ENCODE peak calls at places on chromosomes 16 and 17, in ten cellular contexts. F is left cardiac atrium; R is sciatic nerve; X is activated naive CD4-positive, alpha-beta T cell treated with anti-CD3 and anti-CD28 coated beads, Interleukin-2, amount 50 U/mL, for 72 hours; A is stimulated activated effector memory CD8-positive, alpha-beta T cell treated with anti-CD3 and anti-CD28 coated beads, Interleukin-12 subunit alpha, Interleukin-12 subunit beta, amount 100 ng/mL, for 72 hours; N is effector memory CD8-positive, alpha-beta T cell; U is left lobe of liver; S is CD4-positive, alpha-beta T cell; Z is activated CD8-positive, alpha-beta T cell treated with anti-CD3 and anti-CD28 coated beads for 36 hours; G is stimulated activated naive CD8-positive, alpha-beta T cell treated with anti-CD3 and anti-CD28 coated beads, Interleukin-15, amount 100 ng/mL, for 72 hours. K is an unnamed sample.

GRCh38 chr16:89791278-89791995 is 25.0 kb downstream of the FANCA start:
- ATAC-seq in F (no peak), R (no peak), X (no peak), A (no peak), N (no peak), U (no peak), S (no peak), Z (no peak), G (no peak), K (no peak)

GRCh38 chr16:73817500-73817899 is 479.1 kb upstream of the PSMD7 start:
- ATAC-seq in F (no peak), R (no peak), X (no peak), A (no peak), N (no peak), U (no peak), S (no peak), Z (no peak), G (no peak), K (no peak)

GRCh38 chr17:49723423-49723822 is 15.7 kb upstream of the SLC35B1 start:
- ATAC-seq in F (peak; percentile 74), R (peak; percentile 77), X (no peak), A (no peak), N (no peak), U (peak; percentile 44), S (no peak), Z (no peak), G (no peak), K (no peak)

GRCh38 chr17:63688396-63689020 is 11.4 kb downstream of the LIMD2 start:
- ATAC-seq in F (no peak), R (no peak), X (peak; percentile 33), A (peak; percentile 82), N (no peak), U (no peak), S (no peak), Z (peak; percentile 69), G (peak; percentile 41), K (peak; percentile 37)

GRCh38 chr17:67503184-67503583 is 126.1 kb downstream of the PITPNC1 start:
- ATAC-seq in F (peak; percentile 24), R (no peak), X (peak; percentile 87), A (peak; percentile 92), N (no peak), U (no peak), S (no peak), Z (peak; percentile 88), G (peak; percentile 85), K (peak; percentile 92)

GRCh38 chr17:78677303-78678219 is 100.4 kb upstream of the DNAH17 start:
- ATAC-seq in F (no peak), R (no peak), X (peak; percentile 79), A (peak; percentile 54), N (no peak), U (peak; percentile 35), S (no peak), Z (peak; percentile 55), G (no peak), K (peak; percentile 70)

GRCh38 chr17:13721705-13722104 is 120.0 kb upstream of the HS3ST3A1 start:
- ATAC-seq in F (no peak), R (no peak), X (no peak), A (no peak), N (no peak), U (no peak), S (no peak), Z (no peak), G (no peak), K (no peak)

GRCh38 chr16:55576369-55576768 is 9.9 kb downstream of the CAPNS2 start:
- ATAC-seq in F (peak; percentile 74), R (peak; percentile 87), X (no peak), A (no peak), N (no peak), U (no peak), S (no peak), Z (no peak), G (no peak), K (no peak)

GRCh38 chr16:89402962-89403361 is 87.4 kb downstream of the ANKRD11 start:
- ATAC-seq in F (no peak), R (no peak), X (peak; percentile 74), A (peak; percentile 52), N (peak; percentile 51), U (no peak), S (peak; percentile 66), Z (peak; percentile 68), G (peak; percentile 78), K (peak; percentile 54)

GRCh38 chr17:7029659-7030058 is 6.2 kb upstream of the SLC16A13 start:
- ATAC-seq in F (peak; percentile 8), R (no peak), X (peak; percentile 78), A (peak; percentile 76), N (peak; percentile 64), U (no peak), S (peak; percentile 93), Z (peak; percentile 86), G (peak; percentile 87), K (peak; percentile 98)

GRCh38 chr16:20079106-20079505 is 5.4 kb upstream of the GPR139 start:
- ATAC-seq in F (no peak), R (no peak), X (no peak), A (no peak), N (no peak), U (no peak), S (no peak), Z (no peak), G (no peak), K (no peak)

GRCh38 chr17:46047398-46047797 is 48.3 kb downstream of the STH start:
- ATAC-seq in F (no peak), R (no peak), X (no peak), A (no peak), N (no peak), U (no peak), S (no peak), Z (no peak), G (no peak), K (no peak)

GRCh38 chr17:49647256-49647585 is 30.7 kb downstream of the SPOP start:
- ATAC-seq in F (peak; percentile 47), R (no peak), X (peak; percentile 36), A (peak; percentile 34), N (no peak), U (no peak), S (no peak), Z (no peak), G (peak; percentile 35), K (peak; percentile 53)

GRCh38 chr17:47649972-47650524 is 329 bp downstream of the KPNB1 start:
- ATAC-seq in F (peak; percentile 24), R (peak; percentile 27), X (peak; percentile 1), A (peak; percentile 11), N (peak; percentile 2), U (peak; percentile 37), S (peak; percentile 9), Z (peak; percentile 2), G (peak; percentile 14), K (peak; percentile 14)

K was measured in activated T-helper 17 cell treated with anti-CD3 and anti-CD28 coated beads, Interleukin-2, amount 50 U/mL, for 72 hours.